ENCODE peak calls at places on chromosomes 16 and 17, in four cellular contexts. Z is stimulated activated CD4-positive, alpha-beta T cell treated with anti-CD3 and anti-CD28 coated beads, TNF-alpha, amount 100 ng/mL, for 48 hours; T is activated CD4-positive, alpha-beta T cell treated with anti-CD3 and anti-CD28 coated beads, Interleukin-2, amount 50 U/mL, for 1 hour; L is non-pigmented ciliary epithelial cell. O is an unnamed sample.

GRCh38 chr17:50638851-50639767 is 4.4 kb downstream of the ABCC3 start:
- DNase-seq in L (peak), T (no peak), Z (no peak), O (no peak)

GRCh38 chr17:37770631-37771518 is 26.0 kb upstream of the HNF1B start:
- DNase-seq in T (peak), Z (no peak), L (no peak), O (no peak)

GRCh38 chr17:38867179-38867994 is 2.5 kb upstream of the LASP1 start:
- DNase-seq in Z (peak), T (peak), L (no peak), O (peak)

GRCh38 chr16:3180445-3180878 is 7.5 kb upstream of the OR1F1 start:
- DNase-seq in T (no peak), L (no peak), Z (no peak), O (no peak)

GRCh38 chr17:30084773-30085172 is 31.8 kb upstream of the NSRP1 start:
- DNase-seq in Z (no peak), L (no peak), T (no peak), O (no peak)

GRCh38 chr16:58020628-58021521 is 4.7 kb upstream of the MMP15 start:
- DNase-seq in L (no peak), T (peak), Z (no peak), O (peak)

GRCh38 chr16:397135-397661 is at the start of gene NME4:
- DNase-seq in Z (no peak), T (no peak), L (no peak), O (no peak)

GRCh38 chr16:10172848-10173655 is 9.2 kb downstream of the GRIN2A start:
- DNase-seq in T (no peak), Z (no peak), L (no peak), O (no peak)

GRCh38 chr17:74199306-74200092 is 4.0 kb upstream of the RPL38 start:
- DNase-seq in T (peak), Z (peak), L (no peak), O (peak)

GRCh38 chr17:33377837-33378236 is 84.7 kb upstream of the ASIC2 start:
- DNase-seq in T (no peak), Z (no peak), L (no peak), O (no peak)

GRCh38 chr17:31510273-31511175 is 119.0 kb downstream of the RAB11FIP4 start:
- DNase-seq in Z (no peak), L (no peak), T (no peak), O (no peak)

GRCh38 chr17:18966831-18967624 is 15.1 kb downstream of the SLC5A10 start:
- DNase-seq in Z (no peak), L (no peak), T (no peak), O (no peak)

GRCh38 chr16:4944333-4945281 is 7.7 kb upstream of the PPL start:
- DNase-seq in T (no peak), L (peak), Z (no peak), O (no peak)

GRCh38 chr17:8393470-8394231 is 4.0 kb downstream of the RNF222 start:
- DNase-seq in Z (no peak), T (peak), L (no peak), O (peak)

GRCh38 chr17:44911133-44912001 is 3.9 kb downstream of the GFAP start:
- DNase-seq in T (peak), Z (peak), L (no peak), O (peak)